ENCODE peak calls at places on chromosome 17, in nine cellular contexts. S is lung, N is astrocyte, B is heart left ventricle, Z is endodermal cell, E is mucosa of descending colon, C is ovary, Q is stomach, F is tibial nerve. L is an unnamed sample. For H3K4me1, the result is how much of the 10 kb centered on the place peaks cover.

GRCh38 chr17:44922136-44922535 is 6.8 kb upstream of the GFAP start:
- DNase-seq in S (no peak), Q (no peak), B (no peak), E (no peak), Z (peak), N (no peak), F (no peak), C (no peak), L (no peak)

GRCh38 chr17:72558971-72559476 is 438.2 kb downstream of the SOX9 start:
- DNase-seq in Q (no peak), Z (no peak), F (no peak), N (no peak), S (no peak), B (no peak), E (no peak), C (no peak), L (no peak)

GRCh38 chr17:42312035-42312284 is 23.7 kb downstream of the STAT5A start:
- DNase-seq in F (no peak), B (no peak), S (no peak), Z (no peak), C (no peak), E (no peak), Q (no peak), N (no peak), L (no peak)

GRCh38 chr17:41530062-41531048 is 2.2 kb upstream of the KRT19 start:
- DNase-seq in E (no peak), B (no peak), S (no peak), C (no peak), F (no peak), Z (peak), Q (peak), N (peak), L (no peak)

GRCh38 chr17:61209524-61209923 is 190.1 kb upstream of the TBX2 start:
- DNase-seq in Z (no peak), Q (no peak), B (no peak), C (no peak), F (no peak), N (peak), S (no peak), E (no peak), L (no peak)

GRCh38 chr17:62780951-62781350 is 27.2 kb downstream of the MARCHF10 start:
- DNase-seq in S (no peak), Q (no peak), E (no peak), F (no peak), C (no peak), N (peak), B (no peak), Z (peak), L (no peak)

GRCh38 chr17:61338000-61338864 is 61.4 kb upstream of the TBX2 start:
- DNase-seq in E (no peak), B (peak), N (peak), F (no peak), S (no peak), Q (no peak), Z (no peak), C (no peak), L (no peak)

GRCh38 chr17:14295676-14296075 is 5.2 kb upstream of the HS3ST3B1 start:
- DNase-seq in S (no peak), N (no peak), B (no peak), Q (no peak), C (no peak), F (no peak), E (no peak), Z (no peak), L (no peak)

GRCh38 chr17:30573603-30574175 is 96.5 kb downstream of the GOSR1 start:
- DNase-seq in C (no peak), S (no peak), B (no peak), E (no peak), Q (no peak), Z (peak), N (no peak), F (no peak), L (no peak)

GRCh38 chr17:61843435-61843834 is 19.9 kb downstream of the BRIP1 start:
- DNase-seq in F (no peak), C (no peak), B (no peak), Q (no peak), N (no peak), E (no peak), Z (no peak), S (no peak), L (no peak)

GRCh38 chr17:9258115-9259020 is 237.1 kb downstream of the NTN1 start:
- DNase-seq in Q (no peak), C (no peak), E (no peak), B (no peak), F (no peak), Z (peak), S (no peak), N (no peak), L (no peak)

GRCh38 chr17:61412860-61413653 is 13.4 kb downstream of the TBX2 start:
- DNase-seq in E (no peak), F (no peak), C (peak), S (peak), B (peak), Z (no peak), N (no peak), Q (no peak), L (no peak)

GRCh38 chr17:79813826-79814623 is 17.1 kb upstream of the CBX8 start:
- DNase-seq in C (no peak), Z (peak), B (no peak), Q (no peak), S (no peak), E (no peak), N (no peak), F (no peak), L (no peak)

GRCh38 chr17:71864754-71865153 is 256.1 kb upstream of the SOX9 start:
- DNase-seq in F (no peak), C (no peak), E (no peak), N (no peak), Z (no peak), Q (no peak), B (no peak), S (no peak), L (no peak)

GRCh38 chr17:39738568-39738901 is 797 bp downstream of the GRB7 start:
- DNase-seq in S (no peak), B (no peak), C (no peak), F (no peak), E (peak), N (no peak), Z (peak), Q (peak), L (peak)

GRCh38 chr17:29042679-29043538 is at the start of gene PIPOX:
- DNase-seq in S (peak), Q (no peak), N (peak), Z (peak), E (no peak), C (no peak), B (no peak), F (no peak), L (no peak)

GRCh38 chr17:83149761-83150251 is 70.4 kb downstream of the METRNL start:
- DNase-seq in Q (no peak), N (peak), C (no peak), F (no peak), E (no peak), S (peak), Z (peak), B (no peak), L (no peak)

GRCh38 chr17:49106366-49107210 is 26.0 kb upstream of the B4GALNT2 start:
- DNase-seq in C (no peak), E (no peak), N (peak), F (no peak), Z (peak), Q (no peak), S (no peak), B (no peak), L (no peak)

GRCh38 chr17:17855976-17856375 is 19.2 kb upstream of the SREBF1 start:
- DNase-seq in C (no peak), E (no peak), F (no peak), B (no peak), S (no peak), N (no peak), Z (peak), Q (no peak), L (no peak)

GRCh38 chr17:3963214-3964201 is 729 bp downstream of the ATP2A3 start:
- DNase-seq in S (no peak), Z (peak), F (no peak), C (no peak), N (no peak), E (peak), B (no peak), Q (peak), L (no peak)

GRCh38 chr17:41678907-41679739 is 9.6 kb upstream of the EIF1 start:
- DNase-seq in S (peak), Z (peak), Q (no peak), C (no peak), F (no peak), B (no peak), N (peak), E (no peak), L (no peak)

GRCh38 chr17:30600830-30601494 is 123.8 kb downstream of the GOSR1 start:
- DNase-seq in S (peak), N (no peak), F (no peak), B (no peak), E (no peak), Z (no peak), Q (no peak), C (peak), L (no peak)

GRCh38 chr17:42672038-42672437 is 4.8 kb downstream of the PLEKHH3 start:
- DNase-seq in E (no peak), S (no peak), Q (no peak), C (peak), B (no peak), Z (peak), F (no peak), N (no peak), L (peak)

GRCh38 chr17:82826956-82827355 is 12.9 kb downstream of the ZNF750 start:
- DNase-seq in E (no peak), F (no peak), N (no peak), B (peak), S (no peak), Q (no peak), Z (no peak), C (peak), L (no peak)

GRCh38 chr17:6110592-6110991 is 40.4 kb downstream of the WSCD1 start:
- DNase-seq in N (peak), E (no peak), F (no peak), Z (no peak), Q (no peak), B (no peak), C (no peak), S (no peak), L (no peak)

GRCh38 chr17:9473716-9474115 is 101.9 kb downstream of the STX8 start:
- DNase-seq in N (peak), S (no peak), Q (no peak), F (no peak), C (no peak), Z (no peak), B (no peak), E (no peak), L (no peak)

GRCh38 chr17:5881849-5882248 is 188.3 kb upstream of the WSCD1 start:
- DNase-seq in C (no peak), B (no peak), F (no peak), E (no peak), Z (no peak), N (no peak), S (no peak), Q (no peak), L (no peak)

GRCh38 chr17:43226393-43226792 is 2.0 kb downstream of the CCDC200 start:
- DNase-seq in Z (no peak), Q (no peak), N (no peak), E (no peak), S (peak), B (no peak), C (no peak), F (no peak), L (no peak)

GRCh38 chr17:11308550-11308949 is 67.5 kb downstream of the SHISA6 start:
- DNase-seq in N (no peak), Z (peak), F (no peak), E (no peak), B (no peak), Q (no peak), S (no peak), C (no peak), L (no peak)

GRCh38 chr17:39601758-39602532 is 5.8 kb downstream of the NEUROD2 start:
- DNase-seq in B (no peak), Z (peak), E (no peak), C (no peak), Q (no peak), S (no peak), N (no peak), F (no peak), L (no peak)

GRCh38 chr17:65022751-65023421 is 33.7 kb downstream of the GNA13 start:
- DNase-seq in C (no peak), E (no peak), Q (no peak), N (peak), B (no peak), F (no peak), S (no peak), Z (no peak), L (no peak)

GRCh38 chr17:17175917-17176316 is 30.2 kb downstream of the PLD6 start:
- DNase-seq in Q (no peak), Z (no peak), N (no peak), C (no peak), B (no peak), F (no peak), E (no peak), S (no peak), L (no peak)

GRCh38 chr17:5741810-5742209 is 157.5 kb upstream of the NLRP1 start:
- DNase-seq in Q (no peak), S (no peak), B (no peak), F (no peak), E (no peak), Z (no peak), N (no peak), C (no peak), L (no peak)

GRCh38 chr17:51640108-51640622 is 379.8 kb downstream of the UTP18 start:
- DNase-seq in Z (peak), B (no peak), F (no peak), C (no peak), E (no peak), Q (no peak), S (no peak), N (no peak), L (no peak)

GRCh38 chr17:80792373-80792781 is 199.3 kb upstream of the CHMP6 start:
- DNase-seq in C (no peak), N (no peak), Q (no peak), E (no peak), S (no peak), B (no peak), Z (peak), F (no peak), L (no peak)

GRCh38 chr17:42639484-42640474 is 19.3 kb upstream of the TUBG2 start:
- DNase-seq in C (no peak), Q (no peak), B (no peak), E (no peak), S (no peak), Z (no peak), F (no peak), N (no peak), L (no peak)

GRCh38 chr17:81235822-81236740 is 2.8 kb downstream of the TEPSIN start:
- DNase-seq in N (no peak), Z (no peak), B (peak), Q (no peak), S (no peak), F (no peak), E (no peak), C (no peak), L (no peak)

GRCh38 chr17:82214012-82214628 is 1.5 kb upstream of the CCDC57 start:
- DNase-seq in E (peak), N (no peak), B (no peak), Q (no peak), Z (no peak), S (no peak), C (no peak), F (no peak), L (no peak)

GRCh38 chr17:78347453-78347852 is 12.4 kb downstream of the SOCS3 start:
- DNase-seq in E (no peak), B (no peak), N (no peak), Q (no peak), C (no peak), S (peak), Z (no peak), F (no peak), L (no peak)

GRCh38 chr17:58667934-58668597 is 23.8 kb downstream of the TEX14 start:
- DNase-seq in E (no peak), Z (no peak), F (no peak), Q (no peak), C (no peak), S (no peak), B (no peak), N (no peak), L (no peak)

DNA sequence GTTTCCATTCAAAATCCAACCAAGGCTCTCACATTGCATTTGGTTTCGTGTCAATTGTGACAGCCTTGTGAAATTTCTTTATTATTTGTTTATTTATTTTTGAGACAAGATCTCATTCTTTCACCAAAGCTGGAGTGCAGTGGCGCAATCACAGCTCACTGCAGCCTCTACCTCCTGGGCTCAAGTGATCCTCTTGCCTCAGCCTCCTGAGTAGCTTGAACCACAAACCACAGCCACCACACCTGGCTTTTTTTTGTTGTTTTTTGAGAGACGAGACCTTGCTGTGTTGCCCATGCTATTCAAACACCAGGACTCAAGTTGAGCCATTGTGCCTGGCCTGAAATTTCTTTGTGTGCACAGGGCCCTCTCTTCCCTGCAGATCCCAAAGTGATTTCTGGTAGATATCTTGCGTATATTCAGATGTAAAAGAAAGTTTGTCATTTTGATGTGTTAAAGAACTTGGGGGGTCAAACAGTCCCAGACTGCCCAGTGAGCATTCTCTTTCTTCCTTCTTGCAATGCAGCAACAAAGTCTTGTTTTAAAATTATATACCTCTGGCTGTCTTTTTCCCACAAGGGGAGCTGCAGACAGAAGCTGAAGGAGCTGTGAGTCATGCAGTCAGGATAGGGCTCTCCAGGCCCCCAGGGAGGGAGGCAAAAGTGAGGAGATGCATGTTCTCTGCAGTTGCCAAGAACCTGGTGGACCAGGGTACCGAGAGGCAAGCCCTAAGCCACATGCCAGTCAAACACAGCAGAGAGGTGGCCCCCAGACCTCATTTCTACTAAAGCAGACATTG is 15.5 kb upstream of the USP22 start:
- DNase-seq in F (no peak), E (no peak), S (no peak), Z (peak), C (no peak), B (no peak), Q (no peak), N (peak), L (no peak)
- TF ChIP-seq CTCF in F (no peak), E (no peak), S (no peak), Z (peak), C (no peak), B (no peak), Q (no peak), N (no peak), L (no peak)

GRCh38 chr17:850086-850827 is 68.1 kb downstream of the MRM3 start:
- DNase-seq in Q (no peak), F (no peak), S (no peak), E (no peak), C (no peak), B (no peak), N (no peak), Z (no peak), L (no peak)
- H3K4me3 ChIP-seq in Q (no peak), F (no peak), S (no peak), E (no peak), C (no peak), B (peak), N (no peak), Z (no peak), L (no peak)

GRCh38 chr17:19286751-19287341 is 49.7 kb downstream of the EPN2 start:
- DNase-seq in E (no peak), Q (no peak), F (no peak), N (no peak), S (no peak), Z (no peak), B (no peak), C (no peak), L (no peak)

GRCh38 chr17:19285218-19285900 is 48.2 kb downstream of the EPN2 start:
- DNase-seq in Q (no peak), C (no peak), F (no peak), S (no peak), E (no peak), Z (no peak), N (no peak), B (no peak), L (no peak)

GRCh38 chr17:19290047-19290705 is 53.0 kb downstream of the EPN2 start:
- DNase-seq in Z (peak), S (no peak), C (no peak), E (no peak), F (no peak), B (no peak), N (no peak), Q (no peak), L (no peak)

GRCh38 chr17:19287651-19288050 is 50.5 kb downstream of the EPN2 start:
- DNase-seq in B (no peak), Q (no peak), E (no peak), F (no peak), N (no peak), S (no peak), Z (no peak), C (no peak), L (no peak)

DNA sequence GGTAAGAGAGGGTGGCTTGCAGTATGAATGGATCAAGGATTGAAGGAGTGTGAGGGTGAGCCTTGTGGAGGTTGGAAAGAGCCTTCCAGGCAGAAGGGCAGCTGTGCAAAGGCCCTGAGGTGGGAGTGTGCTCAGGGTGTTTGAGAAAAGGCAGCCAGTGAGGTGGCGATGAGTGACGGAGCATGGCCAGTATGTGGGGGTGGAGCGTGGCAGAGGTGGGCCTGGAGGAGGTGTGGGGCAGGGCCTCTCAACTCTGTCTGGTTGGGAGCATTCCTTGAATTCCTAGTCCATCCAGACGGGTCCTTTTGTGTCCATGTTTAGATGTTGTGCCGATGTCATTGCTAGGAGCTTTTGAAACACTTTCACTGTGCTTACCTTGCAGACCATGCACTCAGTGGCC is 51.3 kb downstream of the EPN2 start:
- DNase-seq in E (no peak), Z (peak), C (no peak), S (no peak), F (no peak), Q (no peak), N (no peak), B (no peak), L (no peak)
- H3K4me1 ChIP-seq in E (under half), Z (under half), C (under half), S (under half), F (under half), Q (under half), N (under half), B (under half), L (under half)

GRCh38 chr17:74410001-74410443 is 21.9 kb upstream of the GPRC5C start:
- DNase-seq in Q (no peak), B (no peak), C (no peak), N (no peak), S (no peak), E (no peak), Z (peak), F (no peak), L (no peak)

GRCh38 chr17:74404802-74405201 is 27.1 kb upstream of the GPRC5C start:
- DNase-seq in Q (no peak), C (no peak), N (no peak), E (no peak), S (no peak), B (no peak), F (no peak), Z (no peak), L (no peak)

GRCh38 chr17:74407384-74407783 is 24.5 kb upstream of the GPRC5C start:
- DNase-seq in B (no peak), Q (peak), C (no peak), F (no peak), E (no peak), S (no peak), N (no peak), Z (no peak), L (no peak)

GRCh38 chr17:74408830-74409229 is 23.1 kb upstream of the GPRC5C start:
- DNase-seq in Z (no peak), C (no peak), S (peak), N (no peak), E (no peak), B (no peak), Q (peak), F (no peak), L (no peak)

DNA sequence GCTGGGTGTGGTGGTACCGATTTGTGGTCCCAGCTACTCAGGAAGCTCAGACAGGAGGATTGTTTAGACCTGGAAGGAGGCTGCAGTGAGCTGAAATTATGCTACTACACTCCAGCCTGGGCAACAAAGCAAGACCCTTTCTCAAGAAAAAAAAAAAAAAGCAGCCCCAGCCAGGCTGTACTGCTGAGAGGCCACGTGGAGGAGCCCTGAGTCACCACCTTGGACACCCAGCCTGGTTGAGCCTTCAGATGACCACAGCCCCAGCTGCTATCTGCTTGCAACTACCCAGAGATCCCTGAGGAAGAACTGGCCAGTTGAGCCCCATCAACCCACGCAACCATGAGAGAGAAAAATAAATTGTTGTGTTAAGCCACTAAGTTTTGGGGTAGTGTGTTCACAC is 23.6 kb upstream of the GPRC5C start:
- DNase-seq in Q (peak), B (no peak), Z (no peak), E (no peak), C (no peak), F (no peak), N (peak), S (peak), L (no peak)
- TF ChIP-seq CTCF in Q (no peak), B (no peak), Z (peak), E (no peak), C (no peak), F (no peak), N (no peak), S (no peak), L (no peak)

GRCh38 chr17:2855063-2855600 is 58.9 kb downstream of the RAP1GAP2 start:
- DNase-seq in F (no peak), S (no peak), B (no peak), Q (no peak), Z (peak), C (no peak), N (no peak), E (no peak), L (no peak)
- H3K4me3 ChIP-seq in F (no peak), S (no peak), B (peak), Q (peak), Z (peak), C (no peak), N (no peak), E (no peak), L (peak)